ENCODE peak calls at places on chromosome 21, in eight cellular contexts. I, H, A, E, M, R, J and N are unnamed samples.

GRCh38 chr21:31675332-31675731 is 15.8 kb downstream of the SOD1 start:
- DNase-seq in R (no peak), H (no peak), J (no peak), A (no peak), M (no peak), E (no peak), I (no peak), N (no peak)

GRCh38 chr21:42148584-42148983 is 70.4 kb upstream of the ABCG1 start:
- DNase-seq in H (no peak), I (no peak), M (no peak), A (no peak), J (no peak), R (no peak), E (no peak), N (no peak)

GRCh38 chr21:31875424-31876097 is 2.7 kb downstream of the HUNK start:
- DNase-seq in J (no peak), I (no peak), E (no peak), M (no peak), H (no peak), R (no peak), A (no peak), N (no peak)

GRCh38 chr21:36976882-36977651 is 10.6 kb upstream of the HLCS start:
- DNase-seq in A (no peak), H (no peak), I (no peak), J (no peak), M (peak), E (peak), R (peak), N (no peak)

GRCh38 chr21:36125513-36126121 is 9.3 kb upstream of the CBR3 start:
- DNase-seq in H (no peak), M (no peak), E (no peak), R (peak), J (peak), I (no peak), A (peak), N (peak)

GRCh38 chr21:38916214-38916964 is 110.7 kb downstream of the ETS2 start:
- DNase-seq in H (no peak), J (no peak), E (no peak), M (no peak), I (no peak), R (no peak), A (no peak), N (no peak)

GRCh38 chr21:31115249-31115648 is 77.0 kb upstream of the KRTAP19-8 start:
- DNase-seq in M (no peak), E (no peak), J (no peak), A (no peak), I (no peak), R (no peak), H (no peak), N (no peak)

GRCh38 chr21:33541756-33542639 is at the start of gene GART:
- DNase-seq in A (peak), R (peak), H (peak), M (peak), J (peak), I (peak), E (no peak), N (peak)

GRCh38 chr21:31720739-31721138 is 11.2 kb downstream of the SCAF4 start:
- DNase-seq in A (no peak), I (no peak), R (no peak), M (no peak), H (no peak), J (no peak), E (no peak), N (no peak)

GRCh38 chr21:24118738-24119470 is 1488.4 kb downstream of the MRPL39 start:
- DNase-seq in E (no peak), H (no peak), J (no peak), M (no peak), I (no peak), A (no peak), R (no peak), N (no peak)

GRCh38 chr21:25963186-25963585 is 207.4 kb downstream of the APP start:
- DNase-seq in I (no peak), M (no peak), J (no peak), E (no peak), R (peak), A (no peak), H (no peak), N (no peak)

GRCh38 chr21:41856572-41856971 is 22.6 kb downstream of the PRDM15 start:
- DNase-seq in E (no peak), M (no peak), A (no peak), I (no peak), H (no peak), J (no peak), R (no peak), N (no peak)

GRCh38 chr21:46515109-46515508 is 56.4 kb downstream of the DIP2A start:
- DNase-seq in I (peak), E (no peak), R (no peak), A (peak), J (no peak), H (peak), M (peak), N (no peak)

GRCh38 chr21:41562101-41563000 is 54.4 kb upstream of the TMPRSS2 start:
- DNase-seq in H (peak), A (peak), M (no peak), I (no peak), R (no peak), J (peak), E (no peak), N (no peak)

GRCh38 chr21:31604591-31605190 is 54.8 kb upstream of the SOD1 start:
- DNase-seq in I (peak), E (peak), R (peak), A (peak), H (peak), M (peak), J (peak), N (peak)

GRCh38 chr21:40731206-40731605 is 115.8 kb downstream of the DSCAM start:
- DNase-seq in M (no peak), E (no peak), A (no peak), J (no peak), R (no peak), I (no peak), H (no peak), N (no peak)

GRCh38 chr21:32321480-32321879 is 22.8 kb downstream of the MRAP start:
- DNase-seq in E (no peak), A (no peak), J (no peak), M (no peak), I (no peak), H (no peak), R (no peak), N (peak)

GRCh38 chr21:16588433-16588860 is 858.7 kb downstream of the USP25 start:
- DNase-seq in E (peak), R (no peak), M (peak), J (peak), A (peak), I (peak), H (peak), N (peak)

GRCh38 chr21:29586696-29587095 is 288.0 kb downstream of the BACH1 start:
- DNase-seq in H (no peak), A (no peak), J (no peak), I (no peak), R (no peak), M (no peak), E (no peak), N (no peak)

GRCh38 chr21:35940074-35940927 is 120.0 kb downstream of the SETD4 start:
- DNase-seq in J (no peak), M (peak), R (peak), H (no peak), E (peak), A (peak), I (peak), N (no peak)

GRCh38 chr21:37863842-37864241 is 52.4 kb downstream of the KCNJ6 start:
- DNase-seq in H (no peak), R (no peak), A (no peak), J (peak), E (no peak), I (no peak), M (no peak), N (no peak)

GRCh38 chr21:42397291-42398129 is 1.7 kb upstream of the TMPRSS3 start:
- DNase-seq in M (no peak), E (no peak), A (no peak), R (no peak), H (peak), I (no peak), J (no peak), N (no peak)

GRCh38 chr21:36706482-36706852 is 7.6 kb downstream of the SIM2 start:
- DNase-seq in A (no peak), I (no peak), M (no peak), R (no peak), J (no peak), E (no peak), H (no peak), N (no peak)

GRCh38 chr21:33069994-33070811 is at the start of gene OLIG1:
- DNase-seq in I (no peak), M (no peak), H (peak), A (peak), R (no peak), J (peak), E (no peak), N (peak)

DNA sequence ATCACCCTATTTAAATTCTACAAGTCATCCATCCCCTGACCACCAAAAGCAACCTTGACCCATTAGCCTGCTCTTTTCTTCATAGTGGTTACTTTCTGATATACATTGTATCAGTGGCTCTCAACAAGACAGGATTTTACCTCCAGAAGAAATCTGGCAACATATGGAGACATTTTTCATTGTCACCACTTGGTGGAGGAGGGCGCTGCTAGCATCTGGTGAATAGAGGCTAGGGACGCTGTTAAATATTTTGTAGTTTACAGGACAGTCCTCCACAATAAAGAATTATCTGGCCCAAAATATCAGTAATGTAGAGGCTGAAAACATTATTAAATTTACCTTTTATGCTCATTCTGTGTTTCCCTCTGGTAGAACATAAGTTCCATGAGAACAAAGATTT is 6.1 kb downstream of the HSPA13 start:
- DNase-seq in E (no peak), J (no peak), I (no peak), R (no peak), H (no peak), M (no peak), A (no peak), N (no peak)
- TF ChIP-seq CTCF in E (no peak), J (no peak), I (no peak), R (no peak), H (no peak), M (no peak), A (no peak), N (no peak)

GRCh38 chr21:28516996-28517592 is 475.6 kb downstream of the LTN1 start:
- DNase-seq in M (peak), E (no peak), H (peak), R (no peak), I (peak), A (peak), J (peak), N (peak)
- TF ChIP-seq CTCF in M (peak), E (peak), H (peak), R (peak), I (peak), A (peak), J (peak), N (no peak)

GRCh38 chr21:44489962-44490361 is 34.7 kb downstream of the LRRC3 start:
- DNase-seq in I (no peak), M (no peak), R (no peak), A (no peak), J (no peak), E (no peak), H (no peak), N (no peak)
- TF ChIP-seq CTCF in I (no peak), M (no peak), R (no peak), A (no peak), J (no peak), E (no peak), H (no peak), N (no peak)

GRCh38 chr21:45336870-45337269 is 49.2 kb upstream of the POFUT2 start:
- DNase-seq in R (no peak), E (no peak), A (peak), M (no peak), H (peak), J (peak), I (no peak), N (no peak)
- TF ChIP-seq CTCF in R (no peak), E (no peak), A (no peak), M (no peak), H (no peak), J (no peak), I (no peak), N (no peak)